ENCODE peak calls at places on chromosomes 7 and 10, in eight cellular contexts. V is effector memory CD4-positive, alpha-beta T cell; D is mesendoderm; C is HT-29; N is endodermal cell; P is NCI-H2081 treated with DMSO at 0.1 percent for 48 hours; F is NCI-H748 treated with DMSO at 0.1 percent for 48 hours; Y is non-pigmented ciliary epithelial cell. Z is an unnamed sample.
A peak's percentile ranks its signal among the peaks of the same experiment; 100 is the strongest.

GRCh38 chr10:6494934-6495592 is 85.0 kb downstream of the PRKCQ start:
- DNase-seq in V (peak; percentile 41), D (no peak), C (no peak), N (no peak), P (no peak), F (no peak), Y (no peak), Z (no peak)

GRCh38 chr7:131072505-131073091 is 255.1 kb upstream of the MKLN1 start:
- DNase-seq in V (no peak), D (peak; percentile 97), C (no peak), N (peak; percentile 82), P (no peak), F (no peak), Y (no peak), Z (no peak)

GRCh38 chr10:125024496-125025234 is 82.7 kb downstream of the ZRANB1 start:
- DNase-seq in V (no peak), D (no peak), C (peak; percentile 48), N (no peak), P (peak; percentile 33), F (peak; percentile 85), Y (no peak), Z (no peak)

GRCh38 chr7:51602321-51602720 is 285.7 kb upstream of the COBL start:
- DNase-seq in V (no peak), D (no peak), C (no peak), N (peak; percentile 19), P (no peak), F (no peak), Y (no peak), Z (no peak)

GRCh38 chr10:71850745-71851629 is at the start of gene PSAP:
- DNase-seq in V (peak; percentile 94), D (peak; percentile 99), C (peak; percentile 99), N (peak; percentile 99), P (peak; percentile 72), F (peak; percentile 73), Y (peak; percentile 92), Z (peak; percentile 99)

GRCh38 chr7:27124096-27124978 is 6.2 kb downstream of the HOXA4 start:
- DNase-seq in V (no peak), D (no peak), C (no peak), N (peak; percentile 38), P (no peak), F (no peak), Y (no peak), Z (no peak)

GRCh38 chr7:84446991-84447480 is 252.4 kb upstream of the SEMA3A start:
- DNase-seq in V (no peak), D (no peak), C (no peak), N (no peak), P (no peak), F (no peak), Y (no peak), Z (no peak)

GRCh38 chr10:124676416-124677062 is 67.6 kb downstream of the FAM53B start:
- DNase-seq in V (no peak), D (no peak), C (no peak), N (no peak), P (no peak), F (no peak), Y (no peak), Z (no peak)

GRCh38 chr7:107652642-107653041 is 8.0 kb upstream of the SLC26A4 start:
- DNase-seq in V (no peak), D (no peak), C (no peak), N (no peak), P (no peak), F (no peak), Y (no peak), Z (no peak)

GRCh38 chr7:157224627-157225026 is 85.9 kb downstream of the UBE3C start:
- DNase-seq in V (no peak), D (no peak), C (peak; percentile 29), N (no peak), P (no peak), F (no peak), Y (no peak), Z (no peak)

GRCh38 chr7:134992626-134993179 is 6.4 kb downstream of the AGBL3 start:
- DNase-seq in V (no peak), D (no peak), C (no peak), N (no peak), P (no peak), F (no peak), Y (no peak), Z (no peak)

GRCh38 chr7:158324397-158325360 is 262.9 kb downstream of the PTPRN2 start:
- DNase-seq in V (no peak), D (no peak), C (no peak), N (peak; percentile 36), P (no peak), F (no peak), Y (no peak), Z (no peak)

GRCh38 chr10:50286517-50286916 is 35.2 kb upstream of the ASAH2 start:
- DNase-seq in V (no peak), D (no peak), C (no peak), N (no peak), P (no peak), F (no peak), Y (no peak), Z (no peak)